ENCODE peak calls at places on chromosomes 3 and 15, in six cellular contexts. L is IMR-90, S is mesenchymal stem cell, Q is neuronal stem cell, H is H9, M is H1. I is an unnamed sample.

GRCh38 chr15:77723756-77724155 is 91.0 kb upstream of the LINGO1 start:
- DNase-seq in L (no peak), S (no peak), Q (no peak), H (no peak), M (no peak), I (no peak)

GRCh38 chr15:27694506-27695077 is 404.5 kb downstream of the OCA2 start:
- DNase-seq in L (no peak), S (no peak), Q (no peak), H (no peak), M (no peak), I (no peak)

GRCh38 chr3:185282696-185283373 is 29.0 kb upstream of the EHHADH start:
- DNase-seq in L (peak; percentile 93), S (peak; percentile 94), Q (peak; percentile 85), H (peak; percentile 98), M (peak; percentile 87), I (peak; percentile 99)

GRCh38 chr3:129343643-129344360 is 65.1 kb downstream of the HMCES start:
- DNase-seq in L (no peak), S (peak; percentile 39), Q (peak; percentile 39), H (peak; percentile 77), M (no peak), I (peak; percentile 33)

GRCh38 chr15:29053661-29054131 is 167.9 kb downstream of the APBA2 start:
- DNase-seq in L (no peak), S (no peak), Q (no peak), H (no peak), M (no peak), I (no peak)

GRCh38 chr3:143826296-143826695 is 22.0 kb downstream of the SLC9A9 start:
- DNase-seq in L (no peak), S (no peak), Q (no peak), H (no peak), M (no peak), I (no peak)

GRCh38 chr15:91068966-91069365 is 31.1 kb upstream of the SV2B start:
- DNase-seq in L (no peak), S (no peak), Q (no peak), H (no peak), M (no peak), I (no peak)

GRCh38 chr3:20185364-20185732 is 658 bp downstream of the SGO1 start:
- DNase-seq in L (peak; percentile 8), S (peak; percentile 44), Q (no peak), H (no peak), M (no peak), I (peak; percentile 18)

GRCh38 chr3:46915297-46915822 is 37.8 kb downstream of the PTH1R start:
- DNase-seq in L (no peak), S (no peak), Q (no peak), H (no peak), M (no peak), I (no peak)

GRCh38 chr3:183539821-183540220 is 15.7 kb downstream of the KLHL6 start:
- DNase-seq in L (no peak), S (no peak), Q (no peak), H (no peak), M (no peak), I (no peak)

GRCh38 chr15:29438714-29439076 is 169.1 kb upstream of the NSMCE3 start:
- DNase-seq in L (no peak), S (no peak), Q (no peak), H (no peak), M (no peak), I (peak; percentile 93)

GRCh38 chr3:193096076-193096475 is 144.9 kb upstream of the PLAAT1 start:
- DNase-seq in L (no peak), S (no peak), Q (no peak), H (no peak), M (no peak), I (no peak)

GRCh38 chr15:26635105-26635504 is 137.8 kb downstream of the GABRB3 start:
- DNase-seq in L (no peak), S (no peak), Q (no peak), H (no peak), M (no peak), I (no peak)

GRCh38 chr15:69793783-69794451 is 303.8 kb downstream of the TLE3 start:
- DNase-seq in L (no peak), S (no peak), Q (no peak), H (peak; percentile 10), M (no peak), I (no peak)

GRCh38 chr15:62549345-62549970 is 384.4 kb upstream of the C2CD4B start:
- DNase-seq in L (peak; percentile 33), S (peak; percentile 45), Q (no peak), H (no peak), M (no peak), I (peak; percentile 46)

GRCh38 chr3:75075158-75075557 is 460.7 kb upstream of the CNTN3 start:
- DNase-seq in L (no peak), S (no peak), Q (no peak), H (no peak), M (no peak), I (no peak)

DNA sequence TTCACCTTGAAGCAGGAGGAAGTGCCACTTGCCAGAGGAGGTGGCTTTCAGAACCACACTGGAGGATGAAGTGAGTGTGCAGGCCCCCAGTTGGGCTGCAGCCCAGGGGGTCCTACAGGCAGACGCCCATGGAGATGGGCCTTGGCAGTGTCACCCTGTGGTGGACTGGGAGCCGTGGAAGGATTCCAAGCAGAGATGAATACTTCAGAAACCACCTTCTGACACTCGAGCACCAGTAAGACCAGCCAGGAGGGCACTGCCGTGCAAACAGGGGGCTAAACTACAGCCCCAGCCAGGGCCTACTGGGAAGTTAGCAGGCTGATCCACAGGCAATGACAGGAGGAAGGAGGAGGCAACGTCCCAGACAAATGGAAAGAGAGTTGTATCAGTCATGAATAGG is 55.4 kb downstream of the VGLL4 start:
- DNase-seq in L (no peak), S (no peak), Q (no peak), H (no peak), M (no peak), I (no peak)
- H3K23ac ChIP-seq in L (peak overlapping the region; percentile 0), S (no peak overlapping the region), Q (no peak overlapping the region), H (no peak overlapping the region), M (no peak overlapping the region), I (no peak overlapping the region)

GRCh38 chr15:98937413-98938104 is 70.0 kb downstream of the PGPEP1L start:
- DNase-seq in L (no peak), S (no peak), Q (no peak), H (no peak), M (no peak), I (no peak)

GRCh38 chr15:98930591-98930990 is 77.0 kb downstream of the PGPEP1L start:
- DNase-seq in L (no peak), S (no peak), Q (no peak), H (no peak), M (no peak), I (no peak)

GRCh38 chr15:98938105-98938417 is 69.5 kb downstream of the PGPEP1L start:
- DNase-seq in L (no peak), S (no peak), Q (no peak), H (no peak), M (no peak), I (no peak)

GRCh38 chr15:98931001-98931400 is 76.6 kb downstream of the PGPEP1L start:
- DNase-seq in L (no peak), S (no peak), Q (no peak), H (no peak), M (no peak), I (no peak)

DNA sequence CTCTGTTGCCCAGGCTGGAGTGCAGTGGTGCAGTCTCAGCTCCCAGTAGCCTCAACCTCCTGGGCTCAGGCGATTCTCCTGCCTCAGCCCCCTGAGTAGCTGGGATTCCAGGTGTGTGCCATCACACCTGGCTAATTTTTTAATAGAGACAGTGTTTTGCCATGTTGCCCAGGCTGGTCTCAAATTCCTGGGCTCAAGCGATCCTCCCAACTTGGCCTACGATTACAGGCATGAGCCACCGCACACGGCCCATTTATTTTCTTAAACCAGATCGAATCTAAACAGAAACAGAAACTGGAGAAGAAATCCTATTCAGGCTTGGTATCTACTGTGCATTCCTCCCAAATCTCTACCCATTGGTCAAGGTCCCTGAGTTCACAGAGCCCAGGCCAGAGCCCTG is 74.2 kb downstream of the PGPEP1L start:
- DNase-seq in L (no peak), S (no peak), Q (no peak), H (no peak), M (no peak), I (no peak)
- H4K91ac ChIP-seq in L (no peak overlapping the region), S (no peak overlapping the region), Q (no peak overlapping the region), H (no peak overlapping the region), M (no peak overlapping the region), I (no peak overlapping the region)

GRCh38 chr3:153285982-153286381 is 124.0 kb downstream of the RAP2B start:
- DNase-seq in L (no peak), S (no peak), Q (no peak), H (no peak), M (no peak), I (no peak)
- H2AFZ ChIP-seq in L (no peak overlapping the region), S (no peak overlapping the region), Q (no peak overlapping the region), H (no peak overlapping the region), M (no peak overlapping the region), I (no peak overlapping the region)

DNA sequence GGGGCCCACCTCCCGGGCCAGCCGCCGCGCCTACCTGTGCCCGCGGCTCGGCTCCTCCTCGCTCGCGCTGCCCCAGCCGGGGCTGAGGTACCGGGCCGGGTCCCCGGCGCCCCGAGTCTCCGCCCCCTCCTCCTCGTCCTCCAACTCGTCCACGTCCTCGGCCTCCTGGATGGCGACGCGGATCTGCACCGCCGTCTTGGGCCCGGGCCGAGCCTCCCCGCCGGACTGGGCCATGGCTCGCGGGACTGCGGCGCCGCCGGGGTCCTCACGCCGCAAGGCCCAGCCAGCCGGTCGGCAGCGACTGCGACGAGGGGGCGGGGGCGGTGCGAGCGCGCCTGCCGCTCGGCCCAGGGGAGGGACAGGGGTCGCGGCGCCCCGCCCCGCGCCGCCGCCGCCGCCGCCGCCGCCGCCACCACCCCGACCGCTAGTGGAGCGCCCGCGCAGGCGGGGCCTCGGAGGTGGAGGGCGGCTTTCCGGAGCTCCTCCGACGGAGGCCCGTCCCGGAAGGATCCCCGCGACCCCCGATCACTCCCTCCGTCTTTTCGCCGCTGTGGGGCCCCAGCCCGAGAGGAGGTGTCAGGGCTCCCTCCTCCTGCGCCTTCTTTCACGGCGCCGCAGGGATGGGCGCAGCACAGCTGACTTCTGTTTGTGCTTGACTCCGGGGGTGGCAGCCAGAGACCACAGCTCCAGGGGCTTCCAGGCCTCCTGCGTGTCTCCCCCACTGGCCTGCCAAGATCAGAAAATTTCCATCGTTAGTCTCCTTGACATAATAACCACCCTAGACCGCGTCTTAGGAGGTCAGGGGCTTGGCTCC is at the start of gene LARP6:
- DNase-seq in L (peak; percentile 36), S (peak; percentile 62), Q (peak; percentile 63), H (peak; percentile 72), M (no peak), I (no peak)
- H3K23ac ChIP-seq in L (peak within 1 kb of the TSS; percentile 93), S (peak within 1 kb of the TSS; percentile 77), Q (peak within 1 kb of the TSS; percentile 90), H (no peak within 1 kb of the TSS), M (no peak within 1 kb of the TSS), I (peak within 1 kb of the TSS; percentile 82)

I was measured in trophoblast cell.